ENCODE peak calls at places on chromosomes 5 and 9, in eight cellular contexts. Y is osteoblast; A is EL; E is dorsolateral prefrontal cortex; Q is HEK293T; S is stimulated activated CD4-positive, alpha-beta T cell treated with anti-CD3 and anti-CD28 coated beads, Interleukin-4, amount 100 ng/mL, for 48 hours; W is PC-3; H is NCI-H82. T is an unnamed sample.

GRCh38 chr9:134296301-134297081 is 29.8 kb upstream of the RXRA start:
- DNase-seq in S (no peak), Q (no peak), Y (peak), A (no peak), E (no peak), W (no peak), H (no peak), T (no peak)

GRCh38 chr5:176743136-176743827 is 67.1 kb upstream of the UNC5A start:
- DNase-seq in H (peak), W (no peak), Q (peak), Y (peak), E (no peak), S (no peak), A (no peak), T (no peak)

GRCh38 chr5:179326176-179326997 is 18.9 kb downstream of the ADAMTS2 start:
- DNase-seq in W (no peak), Q (no peak), H (no peak), A (peak), S (no peak), Y (peak), E (no peak), T (no peak)

GRCh38 chr5:82297711-82298110 is 19.6 kb upstream of the RPS23 start:
- DNase-seq in E (no peak), H (no peak), Q (no peak), Y (no peak), S (no peak), W (no peak), A (no peak), T (no peak)

GRCh38 chr9:129176786-129177442 is 1.1 kb downstream of the IER5L start:
- DNase-seq in A (peak), Y (peak), E (no peak), Q (no peak), H (peak), S (no peak), W (peak), T (no peak)

GRCh38 chr5:124040799-124041198 is 528.8 kb downstream of the CSNK1G3 start:
- DNase-seq in H (no peak), Y (peak), E (no peak), A (no peak), S (no peak), Q (no peak), W (no peak), T (no peak)

GRCh38 chr5:6490246-6490645 is 41.6 kb downstream of the UBE2QL1 start:
- DNase-seq in E (no peak), S (no peak), W (no peak), A (no peak), H (no peak), Q (no peak), Y (no peak), T (no peak)

GRCh38 chr5:42583322-42583721 is 160.1 kb downstream of the GHR start:
- DNase-seq in E (no peak), Q (peak), Y (peak), A (peak), S (peak), W (peak), H (peak), T (peak)

GRCh38 chr5:31197183-31197582 is 3.7 kb downstream of the CDH6 start:
- DNase-seq in S (no peak), H (no peak), E (no peak), Q (no peak), A (no peak), W (peak), Y (peak), T (no peak)

GRCh38 chr5:180296778-180297177 is 4.9 kb upstream of the MAPK9 start:
- DNase-seq in W (no peak), A (no peak), E (no peak), S (no peak), H (no peak), Q (no peak), Y (no peak), T (no peak)

GRCh38 chr5:91206734-91207133 is 176.4 kb downstream of the ARRDC3 start:
- DNase-seq in H (no peak), W (peak), Y (no peak), A (peak), Q (no peak), E (no peak), S (no peak), T (no peak)

GRCh38 chr9:14433293-14433818 is 119.4 kb upstream of the NFIB start:
- DNase-seq in A (no peak), S (no peak), E (no peak), Y (no peak), H (no peak), Q (no peak), W (no peak), T (no peak)

GRCh38 chr5:56440871-56441740 is 208.0 kb upstream of the ANKRD55 start:
- DNase-seq in Q (peak), W (peak), Y (no peak), E (no peak), A (peak), H (no peak), S (no peak), T (no peak)

GRCh38 chr5:91690921-91691320 is 307.8 kb upstream of the ARRDC3 start:
- DNase-seq in S (no peak), W (no peak), A (no peak), E (no peak), H (no peak), Y (no peak), Q (no peak), T (no peak)

GRCh38 chr5:14574891-14575496 is 6.6 kb upstream of the OTULINL start:
- DNase-seq in Y (no peak), S (no peak), Q (no peak), W (peak), A (no peak), H (peak), E (no peak), T (peak)

GRCh38 chr5:58462623-58463230 is 2.8 kb upstream of the PLK2 start:
- DNase-seq in Y (peak), H (peak), W (peak), S (peak), E (no peak), Q (peak), A (peak), T (peak)

GRCh38 chr5:141510850-141511718 is 22.2 kb downstream of the PCDHGC5 start:
- DNase-seq in A (no peak), Y (no peak), W (no peak), H (no peak), Q (no peak), S (no peak), E (no peak), T (no peak)

GRCh38 chr9:98092633-98092971 is 26.4 kb downstream of the TRIM14 start:
- DNase-seq in Q (no peak), A (no peak), H (no peak), E (no peak), S (no peak), W (no peak), Y (no peak), T (no peak)

T was measured in hippocampal formation.